ENCODE peak calls at places on chromosomes 5 and 9, in seven cellular contexts. One of them, this sample, is unnamed.

GRCh38 chr5:136070486-136071285 is 41.9 kb downstream of the TGFBI start:
- DNase-seq in GM20000: no peak
- DNase-seq in CD4-positive, CD25-positive, alpha-beta regulatory T cell: no peak
- DNase-seq in NB4: no peak
- DNase-seq in heart right ventricle: peak
- DNase-seq in sciatic nerve: no peak
- DNase-seq in iris pigment epithelial cell: no peak
- DNase-seq in this sample: no peak

GRCh38 chr9:81028504-81028903 is 660.8 kb downstream of the TLE1 start:
- DNase-seq in GM20000: no peak
- DNase-seq in CD4-positive, CD25-positive, alpha-beta regulatory T cell: no peak
- DNase-seq in NB4: no peak
- DNase-seq in heart right ventricle: no peak
- DNase-seq in sciatic nerve: no peak
- DNase-seq in iris pigment epithelial cell: peak
- DNase-seq in this sample: no peak

GRCh38 chr9:136517012-136517743 is 28.7 kb downstream of the NOTCH1 start:
- DNase-seq in GM20000: no peak
- DNase-seq in CD4-positive, CD25-positive, alpha-beta regulatory T cell: no peak
- DNase-seq in NB4: no peak
- DNase-seq in heart right ventricle: no peak
- DNase-seq in sciatic nerve: no peak
- DNase-seq in iris pigment epithelial cell: no peak
- DNase-seq in this sample: no peak

GRCh38 chr5:159510282-159510681 is 180.0 kb upstream of the IL12B start:
- DNase-seq in GM20000: no peak
- DNase-seq in CD4-positive, CD25-positive, alpha-beta regulatory T cell: no peak
- DNase-seq in NB4: no peak
- DNase-seq in heart right ventricle: peak
- DNase-seq in sciatic nerve: no peak
- DNase-seq in iris pigment epithelial cell: peak
- DNase-seq in this sample: peak

GRCh38 chr9:20570756-20571155 is 51.5 kb downstream of the MLLT3 start:
- DNase-seq in GM20000: peak
- DNase-seq in CD4-positive, CD25-positive, alpha-beta regulatory T cell: no peak
- DNase-seq in NB4: no peak
- DNase-seq in heart right ventricle: no peak
- DNase-seq in sciatic nerve: no peak
- DNase-seq in iris pigment epithelial cell: peak
- DNase-seq in this sample: no peak

GRCh38 chr9:96021616-96022444 is 146.3 kb downstream of the ERCC6L2 start:
- DNase-seq in GM20000: peak
- DNase-seq in CD4-positive, CD25-positive, alpha-beta regulatory T cell: no peak
- DNase-seq in NB4: no peak
- DNase-seq in heart right ventricle: no peak
- DNase-seq in sciatic nerve: peak
- DNase-seq in iris pigment epithelial cell: no peak
- DNase-seq in this sample: peak

GRCh38 chr5:75044406-75044805 is 8.0 kb downstream of the GCNT4 start:
- DNase-seq in GM20000: no peak
- DNase-seq in CD4-positive, CD25-positive, alpha-beta regulatory T cell: no peak
- DNase-seq in NB4: peak
- DNase-seq in heart right ventricle: no peak
- DNase-seq in sciatic nerve: no peak
- DNase-seq in iris pigment epithelial cell: no peak
- DNase-seq in this sample: no peak

GRCh38 chr9:93908591-93909241 is 46.4 kb downstream of the BARX1 start:
- DNase-seq in GM20000: no peak
- DNase-seq in CD4-positive, CD25-positive, alpha-beta regulatory T cell: no peak
- DNase-seq in NB4: no peak
- DNase-seq in heart right ventricle: no peak
- DNase-seq in sciatic nerve: no peak
- DNase-seq in iris pigment epithelial cell: no peak
- DNase-seq in this sample: no peak

GRCh38 chr5:115671939-115672338 is 46.1 kb upstream of the TMED7 start:
- DNase-seq in GM20000: no peak
- DNase-seq in CD4-positive, CD25-positive, alpha-beta regulatory T cell: no peak
- DNase-seq in NB4: no peak
- DNase-seq in heart right ventricle: no peak
- DNase-seq in sciatic nerve: no peak
- DNase-seq in iris pigment epithelial cell: peak
- DNase-seq in this sample: no peak

GRCh38 chr9:132673355-132673754 is 3.1 kb downstream of the GTF3C4 start:
- DNase-seq in GM20000: peak
- DNase-seq in CD4-positive, CD25-positive, alpha-beta regulatory T cell: no peak
- DNase-seq in NB4: peak
- DNase-seq in heart right ventricle: no peak
- DNase-seq in sciatic nerve: no peak
- DNase-seq in iris pigment epithelial cell: peak
- DNase-seq in this sample: no peak

GRCh38 chr9:37283730-37284235 is 138.7 kb upstream of the GRHPR start:
- DNase-seq in GM20000: peak
- DNase-seq in CD4-positive, CD25-positive, alpha-beta regulatory T cell: no peak
- DNase-seq in NB4: peak
- DNase-seq in heart right ventricle: no peak
- DNase-seq in sciatic nerve: no peak
- DNase-seq in iris pigment epithelial cell: peak
- DNase-seq in this sample: no peak

GRCh38 chr5:67032921-67033664 is 163.5 kb downstream of the CD180 start:
- DNase-seq in GM20000: no peak
- DNase-seq in CD4-positive, CD25-positive, alpha-beta regulatory T cell: no peak
- DNase-seq in NB4: peak
- DNase-seq in heart right ventricle: no peak
- DNase-seq in sciatic nerve: no peak
- DNase-seq in iris pigment epithelial cell: peak
- DNase-seq in this sample: no peak

GRCh38 chr9:84107081-84107480 is 126.5 kb downstream of the RMI1 start:
- DNase-seq in GM20000: no peak
- DNase-seq in CD4-positive, CD25-positive, alpha-beta regulatory T cell: no peak
- DNase-seq in NB4: no peak
- DNase-seq in heart right ventricle: no peak
- DNase-seq in sciatic nerve: no peak
- DNase-seq in iris pigment epithelial cell: no peak
- DNase-seq in this sample: no peak

GRCh38 chr5:14557840-14558239 is 23.8 kb upstream of the OTULINL start:
- DNase-seq in GM20000: no peak
- DNase-seq in CD4-positive, CD25-positive, alpha-beta regulatory T cell: no peak
- DNase-seq in NB4: peak
- DNase-seq in heart right ventricle: no peak
- DNase-seq in sciatic nerve: no peak
- DNase-seq in iris pigment epithelial cell: peak
- DNase-seq in this sample: no peak

GRCh38 chr5:57862471-57863282 is 380.1 kb upstream of the ACTBL2 start:
- DNase-seq in GM20000: no peak
- DNase-seq in CD4-positive, CD25-positive, alpha-beta regulatory T cell: no peak
- DNase-seq in NB4: no peak
- DNase-seq in heart right ventricle: peak
- DNase-seq in sciatic nerve: no peak
- DNase-seq in iris pigment epithelial cell: peak
- DNase-seq in this sample: no peak

GRCh38 chr5:80977764-80978163 is 17.6 kb downstream of the RASGRF2 start:
- DNase-seq in GM20000: no peak
- DNase-seq in CD4-positive, CD25-positive, alpha-beta regulatory T cell: no peak
- DNase-seq in NB4: no peak
- DNase-seq in heart right ventricle: no peak
- DNase-seq in sciatic nerve: no peak
- DNase-seq in iris pigment epithelial cell: peak
- DNase-seq in this sample: no peak

GRCh38 chr5:3311443-3311842 is 284.2 kb upstream of the IRX1 start:
- DNase-seq in GM20000: no peak
- DNase-seq in CD4-positive, CD25-positive, alpha-beta regulatory T cell: no peak
- DNase-seq in NB4: no peak
- DNase-seq in heart right ventricle: no peak
- DNase-seq in sciatic nerve: no peak
- DNase-seq in iris pigment epithelial cell: no peak
- DNase-seq in this sample: no peak

GRCh38 chr5:55680353-55680752 is 31.8 kb downstream of the SLC38A9 start:
- DNase-seq in GM20000: no peak
- DNase-seq in CD4-positive, CD25-positive, alpha-beta regulatory T cell: no peak
- DNase-seq in NB4: no peak
- DNase-seq in heart right ventricle: no peak
- DNase-seq in sciatic nerve: no peak
- DNase-seq in iris pigment epithelial cell: no peak
- DNase-seq in this sample: no peak

GRCh38 chr5:134223406-134224251 is 2.2 kb downstream of the PPP2CA start:
- DNase-seq in GM20000: no peak
- DNase-seq in CD4-positive, CD25-positive, alpha-beta regulatory T cell: no peak
- DNase-seq in NB4: peak
- DNase-seq in heart right ventricle: no peak
- DNase-seq in sciatic nerve: no peak
- DNase-seq in iris pigment epithelial cell: peak
- DNase-seq in this sample: no peak

GRCh38 chr5:132411382-132411925 is 41.9 kb downstream of the SLC22A5 start:
- DNase-seq in GM20000: no peak
- DNase-seq in CD4-positive, CD25-positive, alpha-beta regulatory T cell: no peak
- DNase-seq in NB4: no peak
- DNase-seq in heart right ventricle: no peak
- DNase-seq in sciatic nerve: no peak
- DNase-seq in iris pigment epithelial cell: no peak
- DNase-seq in this sample: peak

GRCh38 chr5:142777108-142777507 is 6.9 kb downstream of the ARHGAP26 start:
- DNase-seq in GM20000: no peak
- DNase-seq in CD4-positive, CD25-positive, alpha-beta regulatory T cell: no peak
- DNase-seq in NB4: no peak
- DNase-seq in heart right ventricle: no peak
- DNase-seq in sciatic nerve: no peak
- DNase-seq in iris pigment epithelial cell: no peak
- DNase-seq in this sample: no peak

GRCh38 chr5:123211084-123211483 is 122.0 kb downstream of the PRDM6 start:
- DNase-seq in GM20000: no peak
- DNase-seq in CD4-positive, CD25-positive, alpha-beta regulatory T cell: no peak
- DNase-seq in NB4: no peak
- DNase-seq in heart right ventricle: no peak
- DNase-seq in sciatic nerve: no peak
- DNase-seq in iris pigment epithelial cell: no peak
- DNase-seq in this sample: no peak

GRCh38 chr5:160054047-160054446 is 45.1 kb downstream of the TTC1 start:
- DNase-seq in GM20000: no peak
- DNase-seq in CD4-positive, CD25-positive, alpha-beta regulatory T cell: no peak
- DNase-seq in NB4: no peak
- DNase-seq in heart right ventricle: no peak
- DNase-seq in sciatic nerve: no peak
- DNase-seq in iris pigment epithelial cell: peak
- DNase-seq in this sample: no peak

GRCh38 chr5:136020383-136021015 is 8.3 kb upstream of the TGFBI start:
- DNase-seq in GM20000: no peak
- DNase-seq in CD4-positive, CD25-positive, alpha-beta regulatory T cell: no peak
- DNase-seq in NB4: peak
- DNase-seq in heart right ventricle: no peak
- DNase-seq in sciatic nerve: no peak
- DNase-seq in iris pigment epithelial cell: peak
- DNase-seq in this sample: no peak